ENCODE peak calls at places on chromosome 4, in ten cellular contexts. One of them, this sample, is unnamed.

GRCh38 chr4:73864365-73864764 is 4.8 kb upstream of the CXCL1 start:
- DNase-seq in prostate gland: peak; percentile 24
- DNase-seq in K562: peak; percentile 56
- DNase-seq in tibial nerve: no peak
- DNase-seq in HCT116: no peak
- DNase-seq in IMR-90: no peak
- DNase-seq in thyroid gland: peak; percentile 33
- DNase-seq in transverse colon: no peak
- DNase-seq in GM12878: no peak
- DNase-seq in ovary: no peak
- DNase-seq in this sample: no peak

GRCh38 chr4:167555338-167556022 is 321.2 kb upstream of the SPOCK3 start:
- DNase-seq in thyroid gland: no peak
- DNase-seq in ovary: no peak
- DNase-seq in GM12878: peak; percentile 12
- DNase-seq in HCT116: no peak
- DNase-seq in transverse colon: no peak
- DNase-seq in prostate gland: no peak
- DNase-seq in tibial nerve: no peak
- DNase-seq in IMR-90: no peak
- DNase-seq in K562: no peak
- DNase-seq in this sample: no peak

GRCh38 chr4:10554694-10555093 is 97.5 kb upstream of the ZNF518B start:
- DNase-seq in thyroid gland: peak; percentile 43
- DNase-seq in prostate gland: peak; percentile 45
- DNase-seq in transverse colon: peak; percentile 46
- DNase-seq in IMR-90: peak; percentile 59
- DNase-seq in HCT116: peak; percentile 56
- DNase-seq in K562: peak; percentile 62
- DNase-seq in ovary: peak; percentile 35
- DNase-seq in GM12878: peak; percentile 31
- DNase-seq in tibial nerve: peak; percentile 89
- DNase-seq in this sample: peak; percentile 23

GRCh38 chr4:149158852-149159251 is 656.8 kb downstream of the IQCM start:
- DNase-seq in IMR-90: peak; percentile 19
- DNase-seq in prostate gland: no peak
- DNase-seq in HCT116: no peak
- DNase-seq in transverse colon: no peak
- DNase-seq in thyroid gland: no peak
- DNase-seq in GM12878: no peak
- DNase-seq in K562: no peak
- DNase-seq in ovary: no peak
- DNase-seq in tibial nerve: no peak
- DNase-seq in this sample: no peak

GRCh38 chr4:71186566-71187398 is 152.0 kb upstream of the SLC4A4 start:
- DNase-seq in thyroid gland: peak; percentile 80
- DNase-seq in IMR-90: peak; percentile 53
- DNase-seq in transverse colon: peak; percentile 74
- DNase-seq in K562: no peak
- DNase-seq in HCT116: no peak
- DNase-seq in GM12878: no peak
- DNase-seq in tibial nerve: no peak
- DNase-seq in prostate gland: peak; percentile 67
- DNase-seq in ovary: no peak
- DNase-seq in this sample: peak; percentile 77

GRCh38 chr4:53527342-53527741 is 63.9 kb downstream of the LNX1 start:
- DNase-seq in prostate gland: no peak
- DNase-seq in thyroid gland: no peak
- DNase-seq in tibial nerve: no peak
- DNase-seq in GM12878: no peak
- DNase-seq in K562: no peak
- DNase-seq in transverse colon: no peak
- DNase-seq in HCT116: no peak
- DNase-seq in ovary: no peak
- DNase-seq in IMR-90: no peak
- DNase-seq in this sample: no peak

GRCh38 chr4:176964116-176964691 is 171.5 kb upstream of the VEGFC start:
- DNase-seq in prostate gland: no peak
- DNase-seq in K562: no peak
- DNase-seq in HCT116: peak; percentile 16
- DNase-seq in tibial nerve: no peak
- DNase-seq in thyroid gland: no peak
- DNase-seq in GM12878: no peak
- DNase-seq in IMR-90: no peak
- DNase-seq in transverse colon: no peak
- DNase-seq in ovary: no peak
- DNase-seq in this sample: no peak

GRCh38 chr4:68141852-68142251 is 12.2 kb upstream of the TMPRSS11F start:
- DNase-seq in HCT116: no peak
- DNase-seq in K562: no peak
- DNase-seq in prostate gland: no peak
- DNase-seq in transverse colon: no peak
- DNase-seq in tibial nerve: no peak
- DNase-seq in IMR-90: no peak
- DNase-seq in thyroid gland: no peak
- DNase-seq in GM12878: no peak
- DNase-seq in ovary: no peak
- DNase-seq in this sample: no peak

GRCh38 chr4:163540977-163541376 is 46.5 kb downstream of the TMA16 start:
- DNase-seq in prostate gland: no peak
- DNase-seq in ovary: no peak
- DNase-seq in GM12878: no peak
- DNase-seq in K562: no peak
- DNase-seq in transverse colon: no peak
- DNase-seq in tibial nerve: no peak
- DNase-seq in HCT116: no peak
- DNase-seq in thyroid gland: no peak
- DNase-seq in IMR-90: peak; percentile 95
- DNase-seq in this sample: no peak

GRCh38 chr4:124183231-124183630 is 529.3 kb downstream of the ANKRD50 start:
- DNase-seq in tibial nerve: no peak
- DNase-seq in prostate gland: no peak
- DNase-seq in K562: no peak
- DNase-seq in ovary: no peak
- DNase-seq in GM12878: no peak
- DNase-seq in thyroid gland: no peak
- DNase-seq in IMR-90: no peak
- DNase-seq in transverse colon: no peak
- DNase-seq in HCT116: no peak
- DNase-seq in this sample: no peak

GRCh38 chr4:114284629-114285028 is 305.2 kb upstream of the ARSJ start:
- DNase-seq in prostate gland: no peak
- DNase-seq in HCT116: no peak
- DNase-seq in K562: no peak
- DNase-seq in GM12878: no peak
- DNase-seq in IMR-90: no peak
- DNase-seq in transverse colon: no peak
- DNase-seq in ovary: no peak
- DNase-seq in thyroid gland: no peak
- DNase-seq in tibial nerve: no peak
- DNase-seq in this sample: no peak

GRCh38 chr4:51842167-51842553 is 793 bp upstream of the DCUN1D4 start:
- DNase-seq in IMR-90: peak; percentile 25
- DNase-seq in K562: no peak
- DNase-seq in tibial nerve: peak; percentile 28
- DNase-seq in ovary: peak; percentile 49
- DNase-seq in transverse colon: no peak
- DNase-seq in prostate gland: peak; percentile 13
- DNase-seq in GM12878: no peak
- DNase-seq in HCT116: no peak
- DNase-seq in thyroid gland: no peak
- DNase-seq in this sample: no peak

GRCh38 chr4:113899260-113900177 is 79.9 kb downstream of the ARSJ start:
- DNase-seq in prostate gland: no peak
- DNase-seq in tibial nerve: no peak
- DNase-seq in thyroid gland: no peak
- DNase-seq in GM12878: peak; percentile 45
- DNase-seq in IMR-90: no peak
- DNase-seq in K562: no peak
- DNase-seq in ovary: no peak
- DNase-seq in transverse colon: peak; percentile 9
- DNase-seq in HCT116: no peak
- DNase-seq in this sample: no peak

GRCh38 chr4:152352645-152353116 is 183.2 kb downstream of the FBXW7 start:
- DNase-seq in GM12878: peak; percentile 59
- DNase-seq in transverse colon: peak; percentile 19
- DNase-seq in thyroid gland: peak; percentile 57
- DNase-seq in HCT116: peak; percentile 81
- DNase-seq in K562: peak; percentile 58
- DNase-seq in ovary: peak; percentile 61
- DNase-seq in tibial nerve: peak; percentile 68
- DNase-seq in prostate gland: peak; percentile 72
- DNase-seq in IMR-90: peak; percentile 97
- DNase-seq in this sample: no peak

GRCh38 chr4:48902266-48902665 is 4.3 kb downstream of the OCIAD2 start:
- DNase-seq in GM12878: no peak
- DNase-seq in thyroid gland: no peak
- DNase-seq in HCT116: no peak
- DNase-seq in transverse colon: peak; percentile 36
- DNase-seq in IMR-90: peak; percentile 30
- DNase-seq in K562: no peak
- DNase-seq in ovary: no peak
- DNase-seq in prostate gland: no peak
- DNase-seq in tibial nerve: no peak
- DNase-seq in this sample: no peak

GRCh38 chr4:78059524-78059889 is 2.4 kb downstream of the FRAS1 start:
- DNase-seq in IMR-90: peak; percentile 45
- DNase-seq in tibial nerve: peak; percentile 41
- DNase-seq in ovary: no peak
- DNase-seq in transverse colon: peak; percentile 59
- DNase-seq in thyroid gland: peak; percentile 80
- DNase-seq in GM12878: no peak
- DNase-seq in HCT116: peak; percentile 84
- DNase-seq in prostate gland: peak; percentile 85
- DNase-seq in K562: peak; percentile 72
- DNase-seq in this sample: peak; percentile 26
- H3K4me3 ChIP-seq in IMR-90: no peak overlapping the region
- H3K4me3 ChIP-seq in tibial nerve: peak overlapping the region; percentile 30
- H3K4me3 ChIP-seq in ovary: peak overlapping the region; percentile 42
- H3K4me3 ChIP-seq in transverse colon: peak overlapping the region; percentile 63
- H3K4me3 ChIP-seq in thyroid gland: no peak overlapping the region
- H3K4me3 ChIP-seq in GM12878: no peak overlapping the region
- H3K4me3 ChIP-seq in HCT116: peak overlapping the region; percentile 70
- H3K4me3 ChIP-seq in prostate gland: peak overlapping the region; percentile 61
- H3K4me3 ChIP-seq in K562: peak overlapping the region; percentile 10
- H3K4me3 ChIP-seq in this sample: peak overlapping the region; percentile 74

DNA sequence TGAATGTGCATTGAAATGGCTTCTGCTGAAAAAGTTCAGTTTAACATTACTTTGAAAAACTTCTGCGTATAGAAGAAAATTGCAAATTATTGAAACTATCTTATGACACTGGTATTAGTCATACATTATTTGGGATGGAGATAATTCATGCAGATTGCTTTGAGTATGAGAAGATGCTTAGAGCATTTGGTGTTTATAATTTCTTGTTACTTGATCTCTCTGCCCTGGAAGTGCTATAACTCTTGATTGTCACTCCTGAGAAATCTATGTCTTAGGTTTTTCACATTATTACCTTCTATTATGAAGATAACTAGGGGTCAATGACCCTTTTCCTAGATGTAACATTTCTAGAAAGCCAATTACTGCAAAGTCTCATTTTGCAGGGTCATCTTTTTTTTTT is 36.4 kb downstream of the TMEM131L start:
- DNase-seq in HCT116: no peak
- DNase-seq in K562: no peak
- DNase-seq in transverse colon: no peak
- DNase-seq in IMR-90: peak; percentile 80
- DNase-seq in tibial nerve: no peak
- DNase-seq in prostate gland: no peak
- DNase-seq in thyroid gland: no peak
- DNase-seq in ovary: no peak
- DNase-seq in GM12878: no peak
- DNase-seq in this sample: no peak
- H3K4me1 ChIP-seq in HCT116: peaks cover 28% of the 10 kb centered on the region
- H3K4me1 ChIP-seq in K562: peaks cover 23% of the 10 kb centered on the region
- H3K4me1 ChIP-seq in transverse colon: peaks cover 3% of the 10 kb centered on the region
- H3K4me1 ChIP-seq in IMR-90: peaks cover 15% of the 10 kb centered on the region
- H3K4me1 ChIP-seq in tibial nerve: no peaks in the 10 kb centered on the region
- H3K4me1 ChIP-seq in prostate gland: no peaks in the 10 kb centered on the region
- H3K4me1 ChIP-seq in thyroid gland: peaks cover 8% of the 10 kb centered on the region
- H3K4me1 ChIP-seq in ovary: peaks cover 8% of the 10 kb centered on the region
- H3K4me1 ChIP-seq in GM12878: peaks cover 34% of the 10 kb centered on the region
- H3K4me1 ChIP-seq in this sample: peaks cover 32% of the 10 kb centered on the region

GRCh38 chr4:118833192-118833820 is 2.6 kb downstream of the SEC24D start:
- DNase-seq in tibial nerve: no peak
- DNase-seq in thyroid gland: no peak
- DNase-seq in prostate gland: no peak
- DNase-seq in GM12878: no peak
- DNase-seq in HCT116: no peak
- DNase-seq in K562: no peak
- DNase-seq in ovary: no peak
- DNase-seq in IMR-90: no peak
- DNase-seq in transverse colon: no peak
- DNase-seq in this sample: no peak

GRCh38 chr4:118836763-118837507 is 1.0 kb upstream of the SEC24D start:
- DNase-seq in IMR-90: no peak
- DNase-seq in HCT116: no peak
- DNase-seq in thyroid gland: no peak
- DNase-seq in K562: peak; percentile 24
- DNase-seq in tibial nerve: no peak
- DNase-seq in ovary: no peak
- DNase-seq in GM12878: no peak
- DNase-seq in prostate gland: no peak
- DNase-seq in transverse colon: no peak
- DNase-seq in this sample: no peak

GRCh38 chr4:118835896-118836762 is at the start of gene SEC24D:
- DNase-seq in GM12878: no peak
- DNase-seq in ovary: peak; percentile 93
- DNase-seq in thyroid gland: peak; percentile 84
- DNase-seq in transverse colon: peak; percentile 90
- DNase-seq in K562: peak; percentile 91
- DNase-seq in IMR-90: peak; percentile 87
- DNase-seq in HCT116: peak; percentile 50
- DNase-seq in tibial nerve: peak; percentile 75
- DNase-seq in prostate gland: peak; percentile 80
- DNase-seq in this sample: peak; percentile 95

GRCh38 chr4:118834070-118834469 is 1.9 kb downstream of the SEC24D start:
- DNase-seq in tibial nerve: no peak
- DNase-seq in prostate gland: no peak
- DNase-seq in IMR-90: no peak
- DNase-seq in transverse colon: no peak
- DNase-seq in thyroid gland: no peak
- DNase-seq in GM12878: no peak
- DNase-seq in HCT116: no peak
- DNase-seq in K562: no peak
- DNase-seq in ovary: no peak
- DNase-seq in this sample: no peak

GRCh38 chr4:118834960-118835895 is 698 bp downstream of the SEC24D start:
- DNase-seq in thyroid gland: peak; percentile 88
- DNase-seq in K562: peak; percentile 69
- DNase-seq in IMR-90: peak; percentile 94
- DNase-seq in ovary: peak; percentile 55
- DNase-seq in prostate gland: peak; percentile 67
- DNase-seq in transverse colon: peak; percentile 70
- DNase-seq in tibial nerve: peak; percentile 68
- DNase-seq in GM12878: peak; percentile 62
- DNase-seq in HCT116: peak; percentile 56
- DNase-seq in this sample: peak; percentile 74
- TF ChIP-seq POLR2A in thyroid gland: peak; percentile 91
- TF ChIP-seq POLR2A in K562: peak; percentile 25
- TF ChIP-seq POLR2A in IMR-90: peak; percentile 88
- TF ChIP-seq POLR2A in ovary: no peak
- TF ChIP-seq POLR2A in prostate gland: peak; percentile 56
- TF ChIP-seq POLR2A in transverse colon: peak; percentile 45
- TF ChIP-seq POLR2A in tibial nerve: peak; percentile 52
- TF ChIP-seq POLR2A in GM12878: peak; percentile 79
- TF ChIP-seq POLR2A in HCT116: no peak
- TF ChIP-seq POLR2A in this sample: peak; percentile 51

GRCh38 chr4:182925298-182925738 is 8.1 kb upstream of the DCTD start:
- DNase-seq in ovary: peak; percentile 47
- DNase-seq in IMR-90: peak; percentile 84
- DNase-seq in prostate gland: no peak
- DNase-seq in HCT116: peak; percentile 91
- DNase-seq in thyroid gland: peak; percentile 75
- DNase-seq in GM12878: peak; percentile 47
- DNase-seq in tibial nerve: peak; percentile 17
- DNase-seq in K562: peak; percentile 90
- DNase-seq in transverse colon: peak; percentile 77
- DNase-seq in this sample: peak; percentile 62
- H3K4me3 ChIP-seq in ovary: no peak overlapping the region
- H3K4me3 ChIP-seq in IMR-90: no peak overlapping the region
- H3K4me3 ChIP-seq in prostate gland: no peak overlapping the region
- H3K4me3 ChIP-seq in HCT116: no peak overlapping the region
- H3K4me3 ChIP-seq in thyroid gland: no peak overlapping the region
- H3K4me3 ChIP-seq in GM12878: no peak overlapping the region
- H3K4me3 ChIP-seq in tibial nerve: no peak overlapping the region
- H3K4me3 ChIP-seq in K562: no peak overlapping the region
- H3K4me3 ChIP-seq in transverse colon: no peak overlapping the region
- H3K4me3 ChIP-seq in this sample: no peak overlapping the region